ENCODE peak calls at places on chromosomes 1 and 21, in five cellular contexts. H, P, J, E and K are unnamed samples.

GRCh38 chr1:45359882-45360513 is 19.8 kb upstream of the MUTYH start:
- DNase-seq in P (no peak), E (peak; percentile 91), H (peak; percentile 35), J (no peak), K (no peak)

GRCh38 chr1:158506369-158506987 is 34.5 kb downstream of the OR10R2 start:
- DNase-seq in H (peak; percentile 15), E (peak; percentile 33), J (peak; percentile 44), P (no peak), K (peak; percentile 63)

GRCh38 chr1:162485236-162485635 is 12.4 kb upstream of the UHMK1 start:
- DNase-seq in E (no peak), H (no peak), J (no peak), P (no peak), K (no peak)

GRCh38 chr1:241972703-241973375 is 15.3 kb downstream of the BECN2 start:
- DNase-seq in P (no peak), J (no peak), E (no peak), H (peak; percentile 29), K (no peak)

GRCh38 chr1:202186327-202186726 is 7.3 kb upstream of the LGR6 start:
- DNase-seq in P (no peak), H (no peak), J (no peak), E (no peak), K (no peak)

GRCh38 chr1:19311931-19312781 is at the start of the genes AKR7A2 and SLC66A1:
- DNase-seq in E (peak; percentile 82), H (peak; percentile 93), P (peak; percentile 96), J (peak; percentile 94), K (peak; percentile 61)

GRCh38 chr1:162388615-162389014 is 7.1 kb downstream of the C1orf226 start:
- DNase-seq in P (peak; percentile 74), E (no peak), H (peak; percentile 50), J (no peak), K (no peak)

GRCh38 chr1:64469977-64470669 is at the start of gene CACHD1:
- DNase-seq in E (peak; percentile 64), P (peak; percentile 79), J (peak; percentile 82), H (no peak), K (no peak)

GRCh38 chr1:201229771-201230635 is 39.4 kb downstream of the IGFN1 start:
- DNase-seq in H (peak; percentile 56), E (no peak), J (no peak), P (no peak), K (no peak)

GRCh38 chr1:94949681-94950661 is 23.1 kb upstream of the CNN3 start:
- DNase-seq in E (no peak), J (no peak), P (no peak), H (no peak), K (no peak)

GRCh38 chr1:18927654-18928272 is 25.4 kb upstream of the ALDH4A1 start:
- DNase-seq in E (no peak), H (no peak), P (no peak), J (no peak), K (no peak)

GRCh38 chr1:244049969-244050834 is 881 bp upstream of the ZBTB18 start:
- DNase-seq in H (no peak), E (no peak), P (peak; percentile 58), J (peak; percentile 55), K (no peak)

GRCh38 chr21:38203229-38203628 is 53.6 kb upstream of the KCNJ15 start:
- DNase-seq in E (no peak), H (no peak), J (no peak), P (no peak), K (no peak)

GRCh38 chr21:46605759-46606426 is 1.0 kb upstream of the S100B start:
- DNase-seq in E (no peak), P (no peak), H (no peak), J (peak; percentile 81), K (no peak)

GRCh38 chr1:91622586-91622985 is 121.9 kb downstream of the CDC7 start:
- DNase-seq in P (no peak), J (no peak), H (no peak), E (peak; percentile 80), K (no peak)

GRCh38 chr21:28104346-28104745 is 888.3 kb downstream of the LTN1 start:
- DNase-seq in E (no peak), J (no peak), P (no peak), H (no peak), K (no peak)

GRCh38 chr21:21268885-21269284 is 270.7 kb downstream of the NCAM2 start:
- DNase-seq in P (no peak), H (no peak), J (no peak), E (no peak), K (no peak)

GRCh38 chr1:244414543-244414942 is 37.2 kb downstream of the ADSS2 start:
- DNase-seq in H (peak; percentile 25), P (no peak), E (no peak), J (no peak), K (no peak)

GRCh38 chr21:26719750-26720149 is 125.5 kb downstream of the ADAMTS1 start:
- DNase-seq in J (no peak), E (no peak), H (no peak), P (no peak), K (no peak)

GRCh38 chr1:243408479-243408878 is 152.6 kb downstream of the SDCCAG8 start:
- DNase-seq in H (no peak), P (no peak), J (no peak), E (no peak), K (no peak)

GRCh38 chr1:175207971-175208370 is 15.4 kb upstream of the KIAA0040 start:
- DNase-seq in H (no peak), J (no peak), P (no peak), E (no peak), K (no peak)

GRCh38 chr1:53781654-53782053 is 42.7 kb upstream of the GLIS1 start:
- DNase-seq in P (no peak), E (no peak), H (no peak), J (no peak), K (no peak)

GRCh38 chr1:183267646-183268431 is 81.8 kb downstream of the LAMC2 start:
- DNase-seq in P (no peak), J (no peak), H (peak; percentile 52), E (no peak), K (no peak)

GRCh38 chr21:14736672-14737071 is 190.6 kb upstream of the SAMSN1 start:
- DNase-seq in E (no peak), P (no peak), J (no peak), H (no peak), K (no peak)

GRCh38 chr21:25994758-25995163 is 175.8 kb downstream of the APP start:
- DNase-seq in J (no peak), H (no peak), P (no peak), E (no peak), K (no peak)

GRCh38 chr1:48870596-48870995 is 93.9 kb upstream of the BEND5 start:
- DNase-seq in H (no peak), J (no peak), P (no peak), E (no peak), K (no peak)

GRCh38 chr1:46019348-46019747 is 113.1 kb downstream of the PIK3R3 start:
- DNase-seq in H (peak; percentile 15), E (no peak), P (no peak), J (no peak), K (no peak)

GRCh38 chr1:196689001-196689400 is 37.2 kb downstream of the CFH start:
- DNase-seq in J (no peak), P (no peak), H (no peak), E (no peak), K (no peak)

GRCh38 chr1:166193057-166193456 is 26.3 kb upstream of the FAM78B start:
- DNase-seq in P (no peak), J (no peak), E (no peak), H (no peak), K (no peak)

GRCh38 chr1:79388694-79389361 is 382.3 kb upstream of the ADGRL4 start:
- DNase-seq in H (no peak), E (no peak), P (no peak), J (no peak), K (no peak)

GRCh38 chr1:22075718-22076117 is 23.2 kb downstream of the CDC42 start:
- DNase-seq in E (no peak), J (no peak), P (no peak), H (no peak), K (no peak)

GRCh38 chr1:236795757-236796719 is 946 bp downstream of the MTR start:
- DNase-seq in P (no peak), J (no peak), H (peak; percentile 73), E (peak; percentile 7), K (no peak)

DNA sequence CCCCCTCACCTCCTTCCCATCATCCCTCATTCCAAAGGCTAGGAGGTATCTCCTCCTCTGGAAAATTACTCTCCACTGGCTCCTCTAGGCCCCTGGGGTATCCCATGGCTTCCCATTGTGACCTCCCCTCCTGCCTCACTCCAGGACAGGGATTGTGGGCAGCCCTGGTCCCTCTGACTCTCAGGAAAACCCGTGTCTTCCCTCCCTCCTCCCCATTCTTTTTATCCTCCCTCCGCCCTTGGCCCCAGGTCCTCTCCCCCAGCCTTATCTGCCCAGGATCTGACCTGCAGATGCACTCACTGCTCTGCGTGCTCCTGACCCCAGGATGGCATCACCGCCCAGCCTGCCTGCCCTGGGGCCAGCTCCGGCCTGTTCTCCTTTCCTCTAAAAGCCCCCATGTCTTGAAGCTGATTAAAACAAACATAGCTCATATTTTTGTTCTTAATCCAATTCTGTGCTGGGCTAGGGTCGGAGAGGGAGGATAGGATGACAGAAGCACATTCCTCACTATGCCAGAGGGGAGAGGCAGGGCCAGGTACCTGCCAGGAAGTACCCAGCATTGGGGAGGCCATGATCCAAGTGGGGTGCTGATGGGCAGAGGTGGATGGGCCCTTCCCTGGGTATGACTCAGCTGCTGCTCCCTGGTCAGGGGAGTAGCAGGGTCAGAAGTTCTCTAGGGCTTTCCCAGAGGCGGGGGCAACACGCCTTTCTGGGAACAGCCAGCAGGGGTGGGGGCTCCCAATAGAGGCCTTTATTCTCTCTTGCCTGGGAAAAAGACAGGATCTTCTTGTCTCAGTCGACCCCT is 13.8 kb upstream of the UBL4B start:
- DNase-seq in P (no peak), E (no peak), H (peak; percentile 23), J (no peak), K (no peak)
- H3K4me1 ChIP-seq in P (no peaks in the 10 kb centered on the region), E (no peaks in the 10 kb centered on the region), H (peaks cover 27% of the 10 kb centered on the region), J (no peaks in the 10 kb centered on the region), K (no peaks in the 10 kb centered on the region)

DNA sequence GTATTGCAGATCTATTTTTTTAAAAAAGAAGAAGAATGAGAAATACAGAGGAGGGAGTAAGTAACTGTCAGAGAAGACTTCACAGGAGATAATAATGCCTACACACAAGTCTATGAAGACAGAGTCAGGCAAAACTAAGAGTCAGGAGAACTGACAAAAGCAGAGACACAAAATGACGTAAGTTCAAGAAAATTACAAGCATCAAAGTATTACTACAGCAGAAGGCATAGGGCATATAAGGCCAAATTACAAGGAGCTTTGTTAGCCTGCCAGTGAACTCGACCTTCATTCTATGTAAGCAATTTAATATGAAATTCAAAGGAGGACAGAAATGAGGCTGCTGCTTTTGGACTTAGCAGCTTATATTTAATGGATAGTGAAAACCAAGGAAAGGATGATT is 23.7 kb downstream of the FAF1 start:
- DNase-seq in E (no peak), P (no peak), J (no peak), H (no peak), K (no peak)
- H3K27ac ChIP-seq in E (no peak overlapping the region), P (no peak overlapping the region), J (no peak overlapping the region), H (no peak overlapping the region), K (no peak overlapping the region)

GRCh38 chr1:231611111-231611510 is 15.5 kb upstream of the DISC1 start:
- DNase-seq in P (no peak), H (no peak), E (no peak), J (no peak), K (no peak)
- H3K4me1 ChIP-seq in P (no peaks in the 10 kb centered on the region), H (no peaks in the 10 kb centered on the region), E (no peaks in the 10 kb centered on the region), J (peaks cover 33% of the 10 kb centered on the region), K (no peaks in the 10 kb centered on the region)

DNA sequence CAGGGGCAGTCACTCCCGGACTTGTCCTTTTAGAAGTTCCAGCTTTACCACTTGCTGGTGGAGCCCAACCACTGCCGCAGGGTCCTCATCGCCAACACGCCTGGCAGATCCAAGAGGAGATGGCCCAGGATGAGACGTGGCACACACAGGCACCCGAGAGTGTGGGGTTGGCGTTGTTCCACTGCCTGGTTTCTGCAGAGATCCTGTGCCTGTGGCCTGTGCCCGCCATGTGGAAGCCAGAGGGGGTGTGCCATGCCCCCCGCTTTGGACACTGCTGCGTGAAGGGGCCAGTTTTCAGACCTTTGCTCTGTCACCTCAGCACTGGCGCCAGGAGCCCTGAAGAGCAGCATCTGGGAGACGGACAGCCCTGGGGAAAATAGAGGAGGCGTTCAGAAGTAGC is 10.8 kb downstream of the CD46 start:
- DNase-seq in J (no peak), H (no peak), E (no peak), P (peak; percentile 34), K (no peak)
- H3K27ac ChIP-seq in J (no peak overlapping the region), H (no peak overlapping the region), E (no peak overlapping the region), P (no peak overlapping the region), K (no peak overlapping the region)